ENCODE peak calls at places on chromosomes 4 and X, in ten cellular contexts. One of them, this sample, is unnamed. For H3K36me3, the result is how much of the 10 kb centered on the place peaks cover.

GRCh38 chr4:10354746-10355145 is 102.5 kb downstream of the ZNF518B start:
- DNase-seq in psoas muscle: no peak
- DNase-seq in BJ: no peak
- DNase-seq in GM06990: no peak
- DNase-seq in GM23338: no peak
- DNase-seq in thyroid gland: no peak
- DNase-seq in keratinocyte: no peak
- DNase-seq in heart right ventricle: no peak
- DNase-seq in kidney epithelial cell: no peak
- DNase-seq in heart left ventricle: no peak
- DNase-seq in this sample: peak

GRCh38 chr4:160836431-160836830 is 1327.4 kb downstream of the FSTL5 start:
- DNase-seq in psoas muscle: no peak
- DNase-seq in BJ: no peak
- DNase-seq in GM06990: no peak
- DNase-seq in GM23338: no peak
- DNase-seq in thyroid gland: no peak
- DNase-seq in keratinocyte: no peak
- DNase-seq in heart right ventricle: no peak
- DNase-seq in kidney epithelial cell: no peak
- DNase-seq in heart left ventricle: no peak
- DNase-seq in this sample: peak

GRCh38 chrX:42519666-42520231 is 258.2 kb downstream of the PPP1R2C start:
- DNase-seq in psoas muscle: no peak
- DNase-seq in BJ: no peak
- DNase-seq in GM06990: no peak
- DNase-seq in GM23338: no peak
- DNase-seq in thyroid gland: no peak
- DNase-seq in keratinocyte: no peak
- DNase-seq in heart right ventricle: no peak
- DNase-seq in kidney epithelial cell: no peak
- DNase-seq in heart left ventricle: no peak
- DNase-seq in this sample: peak

GRCh38 chrX:48475774-48476577 is at the start of gene FTSJ1:
- DNase-seq in psoas muscle: peak
- DNase-seq in BJ: peak
- DNase-seq in GM06990: peak
- DNase-seq in GM23338: peak
- DNase-seq in thyroid gland: peak
- DNase-seq in keratinocyte: no peak
- DNase-seq in heart right ventricle: peak
- DNase-seq in kidney epithelial cell: peak
- DNase-seq in heart left ventricle: peak
- DNase-seq in this sample: peak

GRCh38 chrX:49282647-49283011 is 13.0 kb downstream of the PPP1R3F start:
- DNase-seq in psoas muscle: no peak
- DNase-seq in BJ: no peak
- DNase-seq in GM06990: no peak
- DNase-seq in GM23338: peak
- DNase-seq in thyroid gland: no peak
- DNase-seq in keratinocyte: no peak
- DNase-seq in heart right ventricle: no peak
- DNase-seq in kidney epithelial cell: no peak
- DNase-seq in heart left ventricle: no peak
- DNase-seq in this sample: peak

GRCh38 chr4:10529256-10529890 is 72.1 kb upstream of the ZNF518B start:
- DNase-seq in psoas muscle: no peak
- DNase-seq in BJ: no peak
- DNase-seq in GM06990: no peak
- DNase-seq in GM23338: no peak
- DNase-seq in thyroid gland: no peak
- DNase-seq in keratinocyte: no peak
- DNase-seq in heart right ventricle: no peak
- DNase-seq in kidney epithelial cell: no peak
- DNase-seq in heart left ventricle: no peak
- DNase-seq in this sample: peak

GRCh38 chrX:139141370-139141769 is 389.2 kb upstream of the F9 start:
- DNase-seq in psoas muscle: no peak
- DNase-seq in BJ: no peak
- DNase-seq in GM06990: no peak
- DNase-seq in GM23338: no peak
- DNase-seq in thyroid gland: no peak
- DNase-seq in keratinocyte: no peak
- DNase-seq in heart right ventricle: no peak
- DNase-seq in kidney epithelial cell: no peak
- DNase-seq in heart left ventricle: no peak
- DNase-seq in this sample: no peak

GRCh38 chr4:110527156-110527555 is 51.2 kb downstream of the ENPEP start:
- DNase-seq in psoas muscle: no peak
- DNase-seq in BJ: no peak
- DNase-seq in GM06990: no peak
- DNase-seq in GM23338: no peak
- DNase-seq in thyroid gland: no peak
- DNase-seq in keratinocyte: no peak
- DNase-seq in heart right ventricle: no peak
- DNase-seq in kidney epithelial cell: no peak
- DNase-seq in heart left ventricle: no peak
- DNase-seq in this sample: no peak

GRCh38 chrX:146243071-146243470 is 425.4 kb downstream of the SLITRK2 start:
- DNase-seq in psoas muscle: no peak
- DNase-seq in BJ: no peak
- DNase-seq in GM06990: no peak
- DNase-seq in GM23338: no peak
- DNase-seq in thyroid gland: no peak
- DNase-seq in keratinocyte: no peak
- DNase-seq in heart right ventricle: no peak
- DNase-seq in kidney epithelial cell: no peak
- DNase-seq in heart left ventricle: no peak
- DNase-seq in this sample: peak

GRCh38 chr4:74967324-74967723 is 34.4 kb downstream of the PARM1 start:
- DNase-seq in psoas muscle: no peak
- DNase-seq in BJ: no peak
- DNase-seq in GM06990: no peak
- DNase-seq in GM23338: no peak
- DNase-seq in thyroid gland: peak
- DNase-seq in keratinocyte: no peak
- DNase-seq in heart right ventricle: no peak
- DNase-seq in kidney epithelial cell: no peak
- DNase-seq in heart left ventricle: no peak
- DNase-seq in this sample: peak

GRCh38 chr4:153731239-153731638 is 28.6 kb downstream of the RNF175 start:
- DNase-seq in psoas muscle: no peak
- DNase-seq in BJ: peak
- DNase-seq in GM06990: no peak
- DNase-seq in GM23338: no peak
- DNase-seq in thyroid gland: no peak
- DNase-seq in keratinocyte: no peak
- DNase-seq in heart right ventricle: no peak
- DNase-seq in kidney epithelial cell: peak
- DNase-seq in heart left ventricle: no peak
- DNase-seq in this sample: peak

GRCh38 chrX:68550193-68550592 is 51.3 kb downstream of the YIPF6 start:
- DNase-seq in psoas muscle: no peak
- DNase-seq in BJ: no peak
- DNase-seq in GM06990: no peak
- DNase-seq in GM23338: no peak
- DNase-seq in thyroid gland: no peak
- DNase-seq in keratinocyte: no peak
- DNase-seq in heart right ventricle: no peak
- DNase-seq in kidney epithelial cell: no peak
- DNase-seq in heart left ventricle: no peak
- DNase-seq in this sample: peak

GRCh38 chrX:129622757-129623301 is 31.9 kb downstream of the APLN start:
- DNase-seq in psoas muscle: no peak
- DNase-seq in BJ: no peak
- DNase-seq in GM06990: no peak
- DNase-seq in GM23338: peak
- DNase-seq in thyroid gland: no peak
- DNase-seq in keratinocyte: no peak
- DNase-seq in heart right ventricle: no peak
- DNase-seq in kidney epithelial cell: no peak
- DNase-seq in heart left ventricle: no peak
- DNase-seq in this sample: peak

GRCh38 chr4:78923459-78924312 is 15.6 kb downstream of the PAQR3 start:
- DNase-seq in psoas muscle: no peak
- DNase-seq in BJ: no peak
- DNase-seq in GM06990: no peak
- DNase-seq in GM23338: no peak
- DNase-seq in thyroid gland: no peak
- DNase-seq in keratinocyte: no peak
- DNase-seq in heart right ventricle: no peak
- DNase-seq in kidney epithelial cell: no peak
- DNase-seq in heart left ventricle: no peak
- DNase-seq in this sample: peak
- TF ChIP-seq CTCF in psoas muscle: no peak
- TF ChIP-seq CTCF in BJ: no peak
- TF ChIP-seq CTCF in GM06990: peak
- TF ChIP-seq CTCF in GM23338: no peak
- TF ChIP-seq CTCF in thyroid gland: no peak
- TF ChIP-seq CTCF in keratinocyte: no peak
- TF ChIP-seq CTCF in heart right ventricle: peak
- TF ChIP-seq CTCF in kidney epithelial cell: no peak
- TF ChIP-seq CTCF in heart left ventricle: no peak
- TF ChIP-seq CTCF in this sample: no peak

GRCh38 chrX:134236690-134237362 is at the start of gene CCDC160:
- DNase-seq in psoas muscle: peak
- DNase-seq in BJ: no peak
- DNase-seq in GM06990: peak
- DNase-seq in GM23338: peak
- DNase-seq in thyroid gland: peak
- DNase-seq in keratinocyte: no peak
- DNase-seq in heart right ventricle: peak
- DNase-seq in kidney epithelial cell: no peak
- DNase-seq in heart left ventricle: peak
- DNase-seq in this sample: no peak
- H3K4me3 ChIP-seq in psoas muscle: peak
- H3K4me3 ChIP-seq in BJ: peak
- H3K4me3 ChIP-seq in GM06990: no peak
- H3K4me3 ChIP-seq in GM23338: peak
- H3K4me3 ChIP-seq in thyroid gland: peak
- H3K4me3 ChIP-seq in keratinocyte: peak
- H3K4me3 ChIP-seq in heart right ventricle: peak
- H3K4me3 ChIP-seq in kidney epithelial cell: peak
- H3K4me3 ChIP-seq in heart left ventricle: peak
- H3K4me3 ChIP-seq in this sample: peak

GRCh38 chr4:55865228-55865806 is 11.9 kb downstream of the EXOC1 start:
- DNase-seq in psoas muscle: no peak
- DNase-seq in BJ: peak
- DNase-seq in GM06990: no peak
- DNase-seq in GM23338: no peak
- DNase-seq in thyroid gland: no peak
- DNase-seq in keratinocyte: no peak
- DNase-seq in heart right ventricle: no peak
- DNase-seq in kidney epithelial cell: no peak
- DNase-seq in heart left ventricle: no peak
- DNase-seq in this sample: peak
- H3K36me3 ChIP-seq in psoas muscle: half or more
- H3K36me3 ChIP-seq in BJ: under half
- H3K36me3 ChIP-seq in GM06990: under half
- H3K36me3 ChIP-seq in GM23338: under half
- H3K36me3 ChIP-seq in thyroid gland: under half
- H3K36me3 ChIP-seq in keratinocyte: under half
- H3K36me3 ChIP-seq in heart right ventricle: under half
- H3K36me3 ChIP-seq in kidney epithelial cell: under half
- H3K36me3 ChIP-seq in heart left ventricle: under half
- H3K36me3 ChIP-seq in this sample: under half

GRCh38 chr4:41110050-41110449 is 104.3 kb downstream of the APBB2 start:
- DNase-seq in psoas muscle: no peak
- DNase-seq in BJ: no peak
- DNase-seq in GM06990: no peak
- DNase-seq in GM23338: no peak
- DNase-seq in thyroid gland: no peak
- DNase-seq in keratinocyte: no peak
- DNase-seq in heart right ventricle: no peak
- DNase-seq in kidney epithelial cell: no peak
- DNase-seq in heart left ventricle: no peak
- DNase-seq in this sample: no peak
- TF ChIP-seq CTCF in psoas muscle: no peak
- TF ChIP-seq CTCF in BJ: no peak
- TF ChIP-seq CTCF in GM06990: no peak
- TF ChIP-seq CTCF in GM23338: no peak
- TF ChIP-seq CTCF in thyroid gland: no peak
- TF ChIP-seq CTCF in keratinocyte: no peak
- TF ChIP-seq CTCF in heart right ventricle: no peak
- TF ChIP-seq CTCF in kidney epithelial cell: no peak
- TF ChIP-seq CTCF in heart left ventricle: no peak
- TF ChIP-seq CTCF in this sample: no peak

DNA sequence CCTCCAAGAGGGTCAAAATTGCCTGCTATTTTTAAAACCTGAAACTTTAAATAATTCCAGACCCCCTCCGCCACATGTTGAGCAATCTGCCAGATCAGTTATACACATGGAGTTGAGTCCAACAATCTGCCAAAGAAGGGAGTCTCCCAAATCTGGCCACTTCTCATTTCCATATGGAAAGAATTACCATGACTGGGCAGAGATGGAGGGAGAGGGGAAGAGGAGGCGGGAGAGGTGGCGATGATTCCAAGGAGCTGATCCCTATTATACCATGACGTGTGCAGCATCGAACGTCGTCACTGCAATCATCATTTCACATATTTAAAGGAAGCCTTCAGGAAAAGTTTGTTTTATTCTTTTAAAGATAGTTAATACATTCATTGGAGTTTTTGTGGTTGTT is 192.7 kb upstream of the TBL1X start:
- DNase-seq in psoas muscle: no peak
- DNase-seq in BJ: no peak
- DNase-seq in GM06990: no peak
- DNase-seq in GM23338: no peak
- DNase-seq in thyroid gland: no peak
- DNase-seq in keratinocyte: no peak
- DNase-seq in heart right ventricle: no peak
- DNase-seq in kidney epithelial cell: no peak
- DNase-seq in heart left ventricle: no peak
- DNase-seq in this sample: no peak
- H3K4me3 ChIP-seq in psoas muscle: no peak
- H3K4me3 ChIP-seq in BJ: no peak
- H3K4me3 ChIP-seq in GM06990: no peak
- H3K4me3 ChIP-seq in GM23338: no peak
- H3K4me3 ChIP-seq in thyroid gland: no peak
- H3K4me3 ChIP-seq in keratinocyte: no peak
- H3K4me3 ChIP-seq in heart right ventricle: no peak
- H3K4me3 ChIP-seq in kidney epithelial cell: no peak
- H3K4me3 ChIP-seq in heart left ventricle: no peak
- H3K4me3 ChIP-seq in this sample: no peak

GRCh38 chrX:53580742-53581504 is 105.6 kb downstream of the HUWE1 start:
- DNase-seq in psoas muscle: no peak
- DNase-seq in BJ: no peak
- DNase-seq in GM06990: no peak
- DNase-seq in GM23338: no peak
- DNase-seq in thyroid gland: no peak
- DNase-seq in keratinocyte: no peak
- DNase-seq in heart right ventricle: peak
- DNase-seq in kidney epithelial cell: no peak
- DNase-seq in heart left ventricle: peak
- DNase-seq in this sample: no peak
- H3K36me3 ChIP-seq in psoas muscle: half or more
- H3K36me3 ChIP-seq in BJ: under half
- H3K36me3 ChIP-seq in GM06990: under half
- H3K36me3 ChIP-seq in GM23338: half or more
- H3K36me3 ChIP-seq in thyroid gland: under half
- H3K36me3 ChIP-seq in keratinocyte: under half
- H3K36me3 ChIP-seq in heart right ventricle: under half
- H3K36me3 ChIP-seq in kidney epithelial cell: under half
- H3K36me3 ChIP-seq in heart left ventricle: under half
- H3K36me3 ChIP-seq in this sample: under half

GRCh38 chr4:26325191-26325590 is 4.4 kb downstream of the RBPJ start:
- DNase-seq in psoas muscle: no peak
- DNase-seq in BJ: no peak
- DNase-seq in GM06990: no peak
- DNase-seq in GM23338: peak
- DNase-seq in thyroid gland: no peak
- DNase-seq in keratinocyte: no peak
- DNase-seq in heart right ventricle: no peak
- DNase-seq in kidney epithelial cell: no peak
- DNase-seq in heart left ventricle: no peak
- DNase-seq in this sample: peak
- TF ChIP-seq CTCF in psoas muscle: no peak
- TF ChIP-seq CTCF in BJ: peak
- TF ChIP-seq CTCF in GM06990: peak
- TF ChIP-seq CTCF in GM23338: peak
- TF ChIP-seq CTCF in thyroid gland: no peak
- TF ChIP-seq CTCF in keratinocyte: peak
- TF ChIP-seq CTCF in heart right ventricle: peak
- TF ChIP-seq CTCF in kidney epithelial cell: peak
- TF ChIP-seq CTCF in heart left ventricle: peak
- TF ChIP-seq CTCF in this sample: peak

This sample was measured in bronchial epithelial cell.